ENCODE peak calls at places on chromosome 14, in seven cellular contexts. W is lung, K is fibroblast of mammary gland, B is GM12865, E is neural progenitor cell, T is choroid plexus epithelial cell, I is bronchial epithelial cell. L is an unnamed sample.

GRCh38 chr14:59788176-59788575 is 82.4 kb downstream of the RTN1 start:
- DNase-seq in W (no peak), K (no peak), B (no peak), E (no peak), T (no peak), I (no peak), L (no peak)

GRCh38 chr14:96212896-96213295 is 8.3 kb downstream of the BDKRB2 start:
- DNase-seq in W (no peak), K (no peak), B (no peak), E (no peak), T (no peak), I (no peak), L (no peak)

GRCh38 chr14:81400202-81400678 is at the start of gene STON2:
- DNase-seq in W (no peak), K (peak), B (no peak), E (no peak), T (no peak), I (peak), L (no peak)

GRCh38 chr14:103935102-103935501 is 6.8 kb downstream of the TDRD9 start:
- DNase-seq in W (no peak), K (no peak), B (no peak), E (no peak), T (no peak), I (no peak), L (no peak)

GRCh38 chr14:20934148-20934762 is 21.0 kb upstream of the RNASE2 start:
- DNase-seq in W (no peak), K (peak), B (peak), E (peak), T (peak), I (peak), L (no peak)

GRCh38 chr14:93709249-93709648 is 79.0 kb downstream of the PRIMA1 start:
- DNase-seq in W (no peak), K (peak), B (no peak), E (no peak), T (no peak), I (peak), L (no peak)

GRCh38 chr14:29743566-29743965 is 184.1 kb downstream of the PRKD1 start:
- DNase-seq in W (no peak), K (no peak), B (no peak), E (no peak), T (no peak), I (no peak), L (no peak)

GRCh38 chr14:33848706-33849454 is 102.0 kb downstream of the EGLN3 start:
- DNase-seq in W (peak), K (peak), B (peak), E (peak), T (peak), I (peak), L (no peak)

GRCh38 chr14:57961793-57962075 is 95.8 kb upstream of the SLC35F4 start:
- DNase-seq in W (no peak), K (no peak), B (no peak), E (peak), T (no peak), I (no peak), L (no peak)

GRCh38 chr14:76834296-76834695 is 8.1 kb downstream of the LRRC74A start:
- DNase-seq in W (no peak), K (no peak), B (no peak), E (no peak), T (no peak), I (no peak), L (no peak)

GRCh38 chr14:41986726-41987125 is 380.1 kb downstream of the LRFN5 start:
- DNase-seq in W (no peak), K (peak), B (no peak), E (no peak), T (peak), I (peak), L (no peak)

GRCh38 chr14:61107148-61107641 is 126.2 kb downstream of the SLC38A6 start:
- DNase-seq in W (peak), K (peak), B (no peak), E (no peak), T (peak), I (no peak), L (no peak)

GRCh38 chr14:61107896-61108295 is 126.9 kb downstream of the SLC38A6 start:
- DNase-seq in W (no peak), K (no peak), B (no peak), E (no peak), T (no peak), I (no peak), L (no peak)

GRCh38 chr14:61108742-61109141 is 127.7 kb downstream of the SLC38A6 start:
- DNase-seq in W (no peak), K (no peak), B (no peak), E (no peak), T (no peak), I (no peak), L (no peak)

GRCh38 chr14:61104358-61104757 is 123.3 kb downstream of the SLC38A6 start:
- DNase-seq in W (no peak), K (no peak), B (peak), E (no peak), T (peak), I (no peak), L (no peak)

DNA sequence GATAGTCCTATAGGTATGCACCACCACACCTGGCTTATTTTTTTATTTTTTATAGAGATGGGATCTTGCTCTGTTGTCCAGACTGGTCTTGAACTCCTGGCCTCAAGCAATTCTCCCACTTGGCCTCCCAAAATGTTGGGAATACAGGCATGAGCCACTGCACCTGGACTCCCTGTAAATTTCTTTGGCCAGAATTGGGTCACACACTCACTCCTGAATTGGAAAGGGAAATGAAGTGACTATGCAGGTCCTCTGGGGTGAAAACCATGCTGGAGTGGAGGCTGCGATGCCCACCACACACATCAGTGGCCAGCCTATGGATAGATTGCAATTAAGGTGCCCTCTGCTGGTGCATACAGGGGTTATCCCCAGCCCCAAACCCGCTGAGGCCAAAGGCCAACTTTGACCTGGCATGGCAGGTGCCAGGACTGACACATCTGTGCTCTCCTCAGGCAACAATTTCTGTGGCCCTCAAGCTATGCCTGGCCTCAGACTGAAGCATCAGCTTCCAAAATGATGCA is 125.6 kb downstream of the SLC38A6 start:
- DNase-seq in W (no peak), K (peak), B (peak), E (no peak), T (no peak), I (no peak), L (no peak)
- TF ChIP-seq CTCF in W (no peak), K (peak), B (peak), E (peak), T (peak), I (peak), L (no peak)

DNA sequence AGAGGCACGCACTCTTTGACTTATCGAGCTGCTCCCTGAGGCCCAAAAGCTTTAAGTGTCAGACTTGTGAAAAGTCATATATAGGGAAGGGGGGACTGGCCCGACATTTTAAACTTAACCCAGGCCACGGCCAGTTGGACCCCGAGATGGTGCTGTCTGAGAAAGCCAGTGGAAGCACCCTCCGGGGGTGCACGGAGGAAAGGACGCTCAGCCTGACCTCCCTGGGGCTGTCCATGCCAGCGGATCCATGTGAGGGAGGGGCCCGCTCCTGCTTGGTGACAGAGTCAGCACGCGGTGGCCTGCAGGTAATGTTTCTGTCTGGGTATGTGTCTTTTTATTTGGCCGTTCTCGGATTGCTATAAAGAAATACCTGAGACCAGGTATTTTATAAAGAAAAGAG is 7.0 kb downstream of the ZNF839 start:
- DNase-seq in W (no peak), K (no peak), B (no peak), E (no peak), T (no peak), I (no peak), L (no peak)
- TF ChIP-seq CTCF in W (no peak), K (no peak), B (no peak), E (no peak), T (no peak), I (no peak), L (no peak)

DNA sequence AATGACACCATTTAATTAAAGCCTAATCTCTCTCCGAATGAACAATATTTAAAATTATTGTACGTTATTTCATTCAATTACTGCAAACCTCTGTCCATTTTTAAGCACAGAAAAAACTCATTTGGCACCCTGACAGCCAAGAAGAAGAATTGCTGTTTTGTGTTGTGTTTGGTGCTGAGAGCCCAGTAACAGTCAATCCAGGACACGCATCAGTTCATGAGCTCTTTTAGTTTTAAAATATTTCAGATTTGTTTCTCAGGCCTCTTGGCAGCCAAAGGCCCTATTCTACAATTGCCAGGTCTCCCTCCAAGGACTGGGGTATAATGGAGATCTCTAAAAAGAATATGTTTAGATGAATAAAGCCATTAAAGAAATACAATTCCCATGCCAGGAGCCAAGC is 140.9 kb upstream of the PELI2 start:
- DNase-seq in W (no peak), K (no peak), B (no peak), E (no peak), T (no peak), I (no peak), L (no peak)
- TF ChIP-seq CTCF in W (no peak), K (no peak), B (no peak), E (no peak), T (no peak), I (no peak), L (no peak)

GRCh38 chr14:24690492-24690891 is 56.5 kb upstream of the GZMB start:
- DNase-seq in W (no peak), K (no peak), B (peak), E (peak), T (no peak), I (no peak), L (no peak)
- TF ChIP-seq CTCF in W (no peak), K (no peak), B (peak), E (peak), T (no peak), I (no peak), L (no peak)

DNA sequence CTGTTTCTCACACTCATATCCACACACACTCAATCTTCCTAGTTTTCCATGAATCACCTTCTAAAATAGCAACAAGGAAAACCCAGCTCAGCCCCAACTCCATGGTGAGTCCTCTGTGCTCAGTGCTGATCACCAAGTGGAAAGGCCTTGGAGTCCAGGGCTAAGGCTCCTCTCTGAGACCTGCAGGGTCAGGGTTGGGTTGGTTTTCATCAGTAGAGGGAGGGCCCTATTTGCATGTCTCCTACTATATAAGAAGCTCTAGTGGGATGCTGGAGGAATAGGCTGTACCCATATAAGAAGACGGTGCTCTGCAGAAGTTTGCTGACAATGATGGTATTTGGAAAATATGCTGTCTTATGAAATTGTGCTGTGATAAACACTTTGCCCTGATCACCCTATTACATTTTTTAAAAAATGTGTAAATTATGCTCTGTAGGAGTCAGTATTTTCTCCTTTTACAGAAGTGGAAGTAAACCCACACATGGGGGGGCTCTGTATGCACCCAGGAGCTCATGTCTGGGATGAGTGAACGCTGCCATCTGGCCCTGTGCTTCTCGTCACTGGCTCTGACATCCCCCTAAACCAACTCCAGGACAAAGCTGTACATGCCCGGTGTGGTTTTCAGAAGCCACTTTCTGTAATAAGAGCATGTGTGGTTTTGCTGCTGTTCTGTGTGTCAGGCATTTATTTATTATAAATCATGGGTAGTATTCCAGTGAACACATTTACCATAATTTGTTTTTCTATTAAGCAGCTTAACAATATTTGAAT is 536.3 kb downstream of the TMEM121 start:
- DNase-seq in W (no peak), K (no peak), B (no peak), E (no peak), T (no peak), I (no peak), L (no peak)
- TF ChIP-seq CTCF in W (no peak), K (no peak), B (no peak), E (no peak), T (no peak), I (no peak), L (no peak)

GRCh38 chr14:91316761-91317160 is 72.3 kb upstream of the GPR68 start:
- DNase-seq in W (no peak), K (no peak), B (no peak), E (no peak), T (no peak), I (no peak), L (no peak)

GRCh38 chr14:91320266-91320665 is 75.8 kb upstream of the GPR68 start:
- DNase-seq in W (no peak), K (no peak), B (no peak), E (no peak), T (no peak), I (no peak), L (no peak)

GRCh38 chr14:91318911-91319310 is 74.4 kb upstream of the GPR68 start:
- DNase-seq in W (no peak), K (no peak), B (no peak), E (no peak), T (no peak), I (no peak), L (no peak)

GRCh38 chr14:91315844-91316267 is 71.4 kb upstream of the GPR68 start:
- DNase-seq in W (no peak), K (no peak), B (peak), E (no peak), T (no peak), I (no peak), L (no peak)

DNA sequence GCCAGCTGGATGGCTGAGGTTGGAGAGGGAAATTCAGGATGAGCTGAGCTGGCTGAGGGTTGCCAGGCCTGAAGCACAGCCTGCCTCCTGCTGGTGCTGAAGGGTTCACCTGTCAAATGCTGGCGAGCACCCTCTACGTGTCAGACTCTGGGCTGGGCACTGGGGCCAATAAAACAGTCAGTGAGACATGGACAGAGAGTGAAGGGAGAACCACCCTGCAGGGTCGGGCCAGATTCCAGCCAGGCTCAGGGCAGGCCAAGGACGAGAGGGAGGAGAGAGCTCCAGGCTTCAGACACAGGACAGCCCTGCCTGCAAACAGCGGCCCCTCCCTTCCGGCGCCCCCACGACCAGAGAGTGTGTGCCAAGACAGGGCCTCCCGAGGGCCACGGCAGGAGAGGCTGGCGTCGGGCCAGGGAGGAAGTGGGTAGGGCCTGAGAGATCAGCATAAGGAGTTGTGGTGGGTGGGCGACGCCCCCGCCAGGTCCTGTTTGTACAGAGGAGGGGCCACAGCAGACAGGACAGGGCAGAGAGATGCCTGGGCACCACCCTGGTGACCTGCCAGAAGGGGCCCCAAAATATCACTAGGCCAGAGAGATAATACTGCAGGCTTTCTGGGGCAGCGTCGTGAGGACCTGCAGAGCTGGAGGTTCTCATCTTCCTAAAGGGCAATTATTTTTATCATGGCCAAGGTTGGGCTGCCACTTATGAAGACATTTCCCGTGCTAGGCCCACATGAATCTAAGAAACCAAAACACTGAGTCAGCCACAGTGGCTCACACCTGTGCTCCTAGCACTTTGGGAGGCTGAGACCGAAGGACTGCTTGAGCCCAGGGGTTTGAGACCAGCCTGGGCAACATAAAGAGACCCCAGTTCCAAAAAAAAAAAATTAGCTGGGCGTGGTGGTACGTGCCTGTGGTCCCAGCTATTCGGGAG is 73.1 kb upstream of the GPR68 start:
- DNase-seq in W (peak), K (peak), B (peak), E (no peak), T (no peak), I (peak), L (no peak)
- TF ChIP-seq CTCF in W (no peak), K (peak), B (no peak), E (no peak), T (no peak), I (peak), L (no peak)

DNA sequence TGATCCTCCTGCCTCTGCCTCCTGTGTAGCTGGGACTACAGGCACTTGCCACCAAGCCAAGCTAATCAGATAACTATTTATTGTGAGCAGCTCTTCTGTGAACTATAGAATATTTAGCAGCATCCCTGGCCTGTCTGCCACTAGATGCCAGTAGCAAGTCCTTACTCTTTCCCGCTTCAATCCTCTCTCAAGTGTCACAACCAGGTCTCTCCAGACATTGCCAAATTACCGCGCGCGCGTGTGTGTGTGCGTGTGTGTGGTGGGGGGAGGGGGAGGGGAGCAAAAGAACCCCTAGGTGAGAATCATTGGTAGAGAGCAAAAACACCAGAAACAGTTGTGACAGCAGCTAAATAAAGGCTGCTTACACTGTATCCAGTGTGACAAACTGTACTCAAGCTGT is 49.9 kb downstream of the PPP2R5E start:
- DNase-seq in W (no peak), K (peak), B (peak), E (peak), T (peak), I (peak), L (no peak)
- TF ChIP-seq CTCF in W (no peak), K (peak), B (no peak), E (peak), T (peak), I (peak), L (peak)